ENCODE peak calls at places on chromosomes 3 and 15, in four cellular contexts. F, J, I and C are unnamed samples.
A peak's percentile ranks its signal among the peaks of the same experiment; 100 is the strongest.

GRCh38 chr3:143119974-143120715 is 574 bp downstream of the CHST2 start:
- DNase-seq in I (no peak), F (no peak), J (no peak), C (peak; percentile 89)

GRCh38 chr3:97658670-97659285 is 105.8 kb upstream of the ARL6 start:
- DNase-seq in F (no peak), J (no peak), I (no peak), C (no peak)

GRCh38 chr3:132606085-132606484 is 9.0 kb downstream of the ACKR4 start:
- DNase-seq in F (no peak), J (no peak), I (no peak), C (no peak)

GRCh38 chr15:60471314-60471713 is 7.6 kb downstream of the ICE2 start:
- DNase-seq in F (no peak), J (no peak), I (no peak), C (no peak)

GRCh38 chr15:99486371-99487336 is 79.1 kb upstream of the MEF2A start:
- DNase-seq in F (peak; percentile 80), J (no peak), I (no peak), C (peak; percentile 80)

GRCh38 chr3:27166888-27167287 is 202.3 kb downstream of the NEK10 start:
- DNase-seq in J (no peak), F (no peak), I (no peak), C (no peak)

GRCh38 chr15:45914425-45914824 is 279.6 kb downstream of the SQOR start:
- DNase-seq in J (no peak), I (no peak), F (no peak), C (no peak)

GRCh38 chr3:4849136-4849535 is 130.1 kb upstream of the BHLHE40 start:
- DNase-seq in J (no peak), F (no peak), I (no peak), C (no peak)

GRCh38 chr3:115341208-115341607 is 194.1 kb upstream of the ZBTB20 start:
- DNase-seq in J (no peak), F (no peak), I (no peak), C (no peak)

GRCh38 chr15:78201281-78202190 is 32.8 kb downstream of the ACSBG1 start:
- DNase-seq in F (peak; percentile 17), J (no peak), I (no peak), C (no peak)

GRCh38 chr15:40192942-40193341 is 32.1 kb downstream of the BUB1B start:
- DNase-seq in J (no peak), F (no peak), I (no peak), C (no peak)

GRCh38 chr3:29144807-29145206 is 136.1 kb upstream of the RBMS3 start:
- DNase-seq in J (no peak), F (no peak), I (no peak), C (no peak)

GRCh38 chr3:63264716-63265115 is 13.4 kb upstream of the SYNPR start:
- DNase-seq in F (no peak), I (no peak), J (no peak), C (no peak)

GRCh38 chr15:59306520-59307163 is 66.0 kb downstream of the MYO1E start:
- DNase-seq in I (no peak), F (no peak), J (no peak), C (no peak)

GRCh38 chr3:197041875-197042488 is 12.4 kb upstream of the MELTF start:
- DNase-seq in F (no peak), I (no peak), J (no peak), C (no peak)

GRCh38 chr3:128452678-128453275 is 13.9 kb downstream of the DNAJB8 start:
- DNase-seq in J (no peak), I (no peak), F (no peak), C (no peak)

DNA sequence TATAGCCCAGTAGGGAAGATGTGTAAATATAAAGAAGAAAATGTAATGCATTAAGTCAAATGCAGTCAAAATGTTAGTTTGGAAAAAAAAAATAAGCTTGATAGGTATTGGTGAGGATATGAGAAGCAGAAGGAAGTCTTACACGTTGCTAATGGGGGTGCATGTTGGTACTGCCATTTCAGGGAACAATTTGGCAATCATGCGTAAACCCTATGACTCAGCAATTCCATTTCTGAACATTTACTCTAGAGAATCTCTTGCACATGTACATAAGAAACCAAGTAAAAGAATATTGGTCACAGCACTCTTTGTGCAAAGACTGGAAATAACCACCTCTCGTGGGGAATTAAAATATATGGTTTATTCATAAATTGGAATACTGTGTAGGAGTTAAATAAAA is 35.5 kb upstream of the TIMP4 start:
- DNase-seq in J (peak; percentile 80), F (no peak), I (no peak), C (peak; percentile 42)
- TF ChIP-seq POLR2AphosphoS5 in J (peak; percentile 41), F (peak; percentile 57), I (no peak), C (peak; percentile 41)

GRCh38 chr15:86115138-86115801 is 35.6 kb downstream of the AGBL1 start:
- DNase-seq in F (no peak), J (no peak), I (no peak), C (no peak)
- TF ChIP-seq CTCF in F (no peak), J (no peak), I (peak; percentile 39), C (no peak)

GRCh38 chr15:55108448-55108847 is 88.3 kb downstream of the RSL24D1 start:
- DNase-seq in F (no peak), I (no peak), J (no peak), C (no peak)

GRCh38 chr15:55108858-55109518 is 87.8 kb downstream of the RSL24D1 start:
- DNase-seq in I (peak; percentile 39), F (peak; percentile 65), J (peak; percentile 21), C (peak; percentile 8)

GRCh38 chr15:55110446-55110845 is 86.3 kb downstream of the RSL24D1 start:
- DNase-seq in J (no peak), I (no peak), F (no peak), C (no peak)

GRCh38 chr15:55106155-55106554 is 90.6 kb downstream of the RSL24D1 start:
- DNase-seq in F (no peak), J (peak; percentile 2), I (no peak), C (no peak)
- TF ChIP-seq POLR2AphosphoS5 in F (no peak), J (no peak), I (no peak), C (no peak)

DNA sequence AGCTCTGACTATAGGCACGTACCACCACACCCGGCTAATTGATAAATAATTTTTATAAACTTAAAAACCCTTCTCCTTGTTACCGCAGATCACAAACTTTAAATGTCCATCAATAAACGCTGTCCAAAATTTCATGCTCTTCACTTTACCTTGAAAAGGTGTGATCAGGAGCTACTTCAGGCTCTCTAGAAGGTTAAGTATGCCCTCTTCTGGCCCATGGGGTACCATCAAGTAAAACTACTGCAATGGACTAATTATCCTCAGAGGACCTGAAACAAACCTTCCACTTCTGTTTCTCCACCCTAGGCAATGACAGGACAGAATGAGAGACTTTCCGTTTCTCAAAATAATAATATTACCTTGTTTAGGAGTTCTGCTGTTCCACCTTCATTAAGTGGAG is 9.2 kb downstream of the LZTFL1 start:
- DNase-seq in J (no peak), F (no peak), I (no peak), C (no peak)
- TF ChIP-seq CTCF in J (no peak), F (no peak), I (peak; percentile 69), C (no peak)

GRCh38 chr3:156339491-156339890 is 215.4 kb downstream of the SSR3 start:
- DNase-seq in I (no peak), J (no peak), F (no peak), C (no peak)

GRCh38 chr3:156341324-156341723 is 213.6 kb downstream of the SSR3 start:
- DNase-seq in F (no peak), J (no peak), I (no peak), C (no peak)

DNA sequence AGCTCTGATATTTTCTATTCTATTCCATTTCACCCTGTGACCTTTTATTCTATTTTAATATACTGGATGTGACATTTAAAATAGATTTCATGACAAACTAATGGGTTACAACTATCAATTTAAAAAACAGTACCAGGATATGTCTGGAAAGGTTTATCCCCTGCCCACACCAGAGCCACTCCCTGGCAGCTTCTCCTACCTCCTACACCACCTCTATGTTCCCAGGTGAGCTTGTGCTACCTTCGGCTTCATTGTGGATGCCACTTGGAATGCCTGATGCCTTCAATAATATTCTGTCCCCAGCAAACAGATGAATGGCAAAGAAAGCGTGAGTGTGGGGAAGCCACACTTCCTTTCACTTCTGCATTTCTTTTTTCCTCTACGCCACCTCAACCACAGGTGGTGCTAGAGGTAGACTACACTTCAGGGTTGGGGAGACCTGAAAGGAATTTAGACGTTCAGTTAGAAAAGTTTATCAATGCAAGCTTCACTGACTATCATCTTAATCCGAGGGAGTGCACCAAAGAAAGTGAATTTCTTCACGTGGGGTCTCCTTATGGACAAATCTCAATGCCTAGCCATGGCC is 213.0 kb downstream of the SSR3 start:
- DNase-seq in I (no peak), F (no peak), J (no peak), C (no peak)
- TF ChIP-seq POLR2AphosphoS5 in I (no peak), F (no peak), J (no peak), C (no peak)

DNA sequence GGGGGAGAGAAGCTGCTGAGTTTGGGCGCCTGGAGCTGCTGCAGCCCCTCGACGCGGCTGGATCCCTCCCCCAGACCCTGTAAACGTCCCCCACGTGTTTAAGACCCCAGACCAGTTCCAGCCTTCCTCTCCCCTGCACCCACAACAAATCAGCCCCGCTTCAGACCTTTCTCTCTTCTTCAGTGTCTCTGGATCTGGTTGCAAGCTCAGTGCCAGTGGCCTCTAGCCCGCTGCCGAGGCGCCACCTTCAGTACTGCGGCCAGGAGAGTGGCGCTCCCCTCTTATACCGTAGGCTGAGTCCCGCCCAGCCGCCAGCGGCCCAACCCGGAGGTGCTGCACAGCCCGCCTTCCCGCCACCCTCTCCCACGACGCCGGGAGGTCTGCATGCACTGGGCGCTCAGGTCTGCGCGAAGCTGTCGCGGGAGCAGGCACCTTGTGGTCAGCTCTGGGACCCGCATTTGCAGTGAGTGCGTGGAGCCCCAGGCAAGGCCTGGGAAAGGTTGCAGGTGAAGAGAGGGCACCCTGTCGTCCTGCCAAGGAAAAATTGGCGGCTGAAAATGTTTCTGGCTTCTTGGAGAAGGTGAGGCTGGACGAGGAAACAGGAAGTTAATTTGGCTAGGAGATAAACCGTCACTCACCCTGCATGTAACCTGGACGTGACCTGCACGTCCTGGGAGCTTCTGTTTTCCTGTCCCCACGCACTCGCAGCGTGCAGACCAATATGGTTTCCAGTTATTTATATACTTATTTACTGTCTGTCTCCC is at the start of gene C2CD4B:
- DNase-seq in J (no peak), F (peak; percentile 93), I (no peak), C (peak; percentile 90)
- TF ChIP-seq CTCF in J (no peak), F (no peak), I (peak; percentile 0), C (no peak)

GRCh38 chr3:52444860-52445793 is at the start of gene SEMA3G:
- DNase-seq in J (peak; percentile 75), I (peak; percentile 56), F (peak; percentile 92), C (peak; percentile 90)
- TF ChIP-seq POLR2AphosphoS5 in J (peak; percentile 72), I (peak; percentile 69), F (peak; percentile 71), C (peak; percentile 83)

GRCh38 chr3:71512000-71512399 is 71.5 kb downstream of the FOXP1 start:
- DNase-seq in J (no peak), F (no peak), I (no peak), C (no peak)
- TF ChIP-seq CTCF in J (peak; percentile 1), F (no peak), I (peak; percentile 75), C (no peak)